ENCODE peak calls at places on chromosomes 3 and 15, in six cellular contexts. R is IMR-90, H is neuronal stem cell, V is H9, M is mesenchymal stem cell, D is H1. C is an unnamed sample.

GRCh38 chr3:103083848-103084631 is 649.2 kb downstream of the ZPLD1 start:
- DNase-seq in R (no peak), H (no peak), V (no peak), M (no peak), D (no peak), C (no peak)

GRCh38 chr3:106130384-106131084 is 261.7 kb upstream of the CBLB start:
- DNase-seq in R (peak; percentile 87), H (no peak), V (no peak), M (peak; percentile 87), D (no peak), C (peak; percentile 79)

GRCh38 chr3:15654891-15655290 is 53.3 kb downstream of the BTD start:
- DNase-seq in R (no peak), H (no peak), V (no peak), M (no peak), D (no peak), C (no peak)

GRCh38 chr3:99498544-99499234 is 139.7 kb upstream of the COL8A1 start:
- DNase-seq in R (peak; percentile 25), H (no peak), V (no peak), M (no peak), D (no peak), C (peak; percentile 37)

GRCh38 chr15:59174161-59174845 is 32.3 kb upstream of the LDHAL6B start:
- DNase-seq in R (peak; percentile 36), H (no peak), V (no peak), M (peak; percentile 32), D (no peak), C (no peak)

GRCh38 chr3:98095870-98096269 is 8.9 kb downstream of the OR5AC2 start:
- DNase-seq in R (no peak), H (no peak), V (no peak), M (no peak), D (no peak), C (peak; percentile 1)

GRCh38 chr3:128360705-128361271 is 105.9 kb downstream of the DNAJB8 start:
- DNase-seq in R (no peak), H (no peak), V (no peak), M (no peak), D (no peak), C (no peak)

GRCh38 chr3:5376761-5377160 is 189.3 kb downstream of the EDEM1 start:
- DNase-seq in R (no peak), H (no peak), V (peak; percentile 79), M (no peak), D (peak; percentile 51), C (peak; percentile 59)

GRCh38 chr3:47732143-47732542 is 49.5 kb downstream of the SMARCC1 start:
- DNase-seq in R (no peak), H (no peak), V (no peak), M (no peak), D (no peak), C (no peak)

GRCh38 chr3:177089120-177089519 is 108.2 kb downstream of the TBL1XR1 start:
- DNase-seq in R (no peak), H (no peak), V (peak; percentile 58), M (no peak), D (no peak), C (peak; percentile 84)

GRCh38 chr3:126450219-126450618 is 25.5 kb downstream of the ZXDC start:
- DNase-seq in R (no peak), H (no peak), V (no peak), M (no peak), D (peak; percentile 39), C (no peak)

GRCh38 chr3:128076465-128076782 is 24.2 kb downstream of the SEC61A1 start:
- DNase-seq in R (no peak), H (no peak), V (no peak), M (no peak), D (no peak), C (no peak)

GRCh38 chr3:155748611-155749365 is 3.9 kb upstream of the PLCH1 start:
- DNase-seq in R (no peak), H (no peak), V (no peak), M (no peak), D (no peak), C (no peak)

GRCh38 chr3:55668359-55668758 is 181.3 kb upstream of the WNT5A start:
- DNase-seq in R (peak; percentile 43), H (no peak), V (no peak), M (peak; percentile 46), D (no peak), C (peak; percentile 92)
- H2BK120ac ChIP-seq in R (peak overlapping the region; percentile 70), H (no peak overlapping the region), V (no peak overlapping the region), M (no peak overlapping the region), D (no peak overlapping the region), C (no peak overlapping the region)

DNA sequence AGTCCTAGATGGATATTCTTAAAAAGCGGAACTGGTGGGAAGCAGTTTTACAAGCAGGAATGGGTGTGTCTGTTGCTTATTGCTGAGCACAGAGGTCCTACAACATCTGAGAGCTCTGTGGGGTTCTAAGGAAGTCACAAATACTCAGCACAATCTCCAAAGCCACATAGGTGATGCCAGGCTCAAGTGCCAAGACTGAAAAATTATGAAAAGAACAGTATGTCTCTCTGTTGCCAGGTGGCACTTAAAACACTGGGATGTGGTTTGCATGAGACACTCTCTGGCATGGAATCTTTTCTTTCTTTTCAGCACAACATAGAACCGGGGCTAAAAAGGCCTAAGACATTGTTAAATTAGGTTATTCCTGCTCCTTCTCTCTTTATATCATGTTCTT is 127.3 kb upstream of the PRICKLE2 start:
- DNase-seq in R (no peak), H (no peak), V (no peak), M (peak; percentile 40), D (no peak), C (no peak)
- H2BK120ac ChIP-seq in R (peak overlapping the region; percentile 97), H (no peak overlapping the region), V (no peak overlapping the region), M (peak overlapping the region; percentile 2), D (no peak overlapping the region), C (peak overlapping the region; percentile 0)

GRCh38 chr3:24199305-24199704 is 254.2 kb downstream of the NR1D2 start:
- DNase-seq in R (no peak), H (no peak), V (no peak), M (no peak), D (no peak), C (peak; percentile 48)
- H2BK120ac ChIP-seq in R (no peak overlapping the region), H (no peak overlapping the region), V (no peak overlapping the region), M (no peak overlapping the region), D (no peak overlapping the region), C (no peak overlapping the region)

GRCh38 chr3:160565442-160566403 is at the start of gene KPNA4:
- DNase-seq in R (peak; percentile 96), H (peak; percentile 97), V (peak; percentile 96), M (peak; percentile 98), D (peak; percentile 95), C (peak; percentile 99)
- H2BK120ac ChIP-seq in R (peak within 1 kb of the TSS; percentile 77), H (peak within 1 kb of the TSS; percentile 91), V (peak within 1 kb of the TSS; percentile 99), M (peak within 1 kb of the TSS; percentile 93), D (no peak within 1 kb of the TSS), C (peak within 1 kb of the TSS; percentile 13)

GRCh38 chr15:57440167-57440566 is 63.9 kb downstream of the CGNL1 start:
- DNase-seq in R (no peak), H (no peak), V (no peak), M (no peak), D (no peak), C (peak; percentile 26)
- H2BK120ac ChIP-seq in R (no peak overlapping the region), H (no peak overlapping the region), V (no peak overlapping the region), M (no peak overlapping the region), D (no peak overlapping the region), C (no peak overlapping the region)

GRCh38 chr3:58000306-58000705 is 7.9 kb upstream of the FLNB start:
- DNase-seq in R (no peak), H (no peak), V (no peak), M (no peak), D (no peak), C (no peak)
- H2BK120ac ChIP-seq in R (no peak overlapping the region), H (no peak overlapping the region), V (no peak overlapping the region), M (no peak overlapping the region), D (no peak overlapping the region), C (no peak overlapping the region)

GRCh38 chr15:77527831-77528231 is 104.9 kb downstream of the LINGO1 start:
- DNase-seq in R (no peak), H (no peak), V (no peak), M (peak; percentile 59), D (no peak), C (no peak)

GRCh38 chr15:77526582-77527163 is 106.0 kb downstream of the HMG20A start:
- DNase-seq in R (no peak), H (no peak), V (no peak), M (no peak), D (no peak), C (no peak)

GRCh38 chr15:77527164-77527778 is 105.4 kb downstream of the LINGO1 start:
- DNase-seq in R (peak; percentile 79), H (no peak), V (peak; percentile 76), M (peak; percentile 93), D (no peak), C (peak; percentile 92)

GRCh38 chr15:77525907-77526581 is 105.4 kb downstream of the HMG20A start:
- DNase-seq in R (no peak), H (no peak), V (no peak), M (no peak), D (no peak), C (no peak)

GRCh38 chr15:77525411-77525811 is 104.7 kb downstream of the HMG20A start:
- DNase-seq in R (no peak), H (no peak), V (no peak), M (no peak), D (no peak), C (peak; percentile 90)
- H2BK120ac ChIP-seq in R (peak overlapping the region; percentile 8), H (no peak overlapping the region), V (no peak overlapping the region), M (peak overlapping the region; percentile 73), D (peak overlapping the region; percentile 36), C (no peak overlapping the region)

GRCh38 chr3:159821148-159821547 is 167.5 kb upstream of the IL12A start:
- DNase-seq in R (no peak), H (no peak), V (no peak), M (peak; percentile 72), D (no peak), C (no peak)
- H2BK120ac ChIP-seq in R (peak overlapping the region; percentile 30), H (no peak overlapping the region), V (no peak overlapping the region), M (peak overlapping the region; percentile 76), D (no peak overlapping the region), C (no peak overlapping the region)

GRCh38 chr3:13021141-13021933 is 51.9 kb downstream of the IQSEC1 start:
- DNase-seq in R (no peak), H (no peak), V (no peak), M (no peak), D (no peak), C (no peak)

GRCh38 chr3:13019706-13020105 is 53.5 kb downstream of the IQSEC1 start:
- DNase-seq in R (no peak), H (no peak), V (no peak), M (no peak), D (no peak), C (peak; percentile 24)

GRCh38 chr3:13018561-13019242 is 54.5 kb downstream of the IQSEC1 start:
- DNase-seq in R (no peak), H (no peak), V (no peak), M (no peak), D (no peak), C (no peak)

GRCh38 chr3:13019243-13019701 is 54.0 kb downstream of the IQSEC1 start:
- DNase-seq in R (peak; percentile 76), H (peak; percentile 71), V (peak; percentile 92), M (peak; percentile 90), D (peak; percentile 88), C (peak; percentile 93)

GRCh38 chr3:13020159-13020558 is 53.1 kb downstream of the IQSEC1 start:
- DNase-seq in R (no peak), H (no peak), V (no peak), M (no peak), D (no peak), C (no peak)
- H2BK120ac ChIP-seq in R (no peak overlapping the region), H (peak overlapping the region; percentile 85), V (no peak overlapping the region), M (no peak overlapping the region), D (no peak overlapping the region), C (no peak overlapping the region)

GRCh38 chr3:130516645-130517512 is at the start of gene COL6A6:
- DNase-seq in R (no peak), H (no peak), V (peak; percentile 43), M (no peak), D (peak; percentile 63), C (peak; percentile 49)
- H2BK120ac ChIP-seq in R (no peak within 1 kb of the TSS), H (peak within 1 kb of the TSS; percentile 4), V (no peak within 1 kb of the TSS), M (no peak within 1 kb of the TSS), D (no peak within 1 kb of the TSS), C (no peak within 1 kb of the TSS)

C was measured in mesendoderm.